ENCODE peak calls at places on chromosomes 11 and 22, in five cellular contexts. F, A, C, O and K are unnamed samples.

GRCh38 chr11:18754308-18754707 is 28.3 kb upstream of the IGSF22 start:
- DNase-seq in F (no peak), A (no peak), C (no peak), O (no peak), K (no peak)

GRCh38 chr11:45148276-45148675 is 1.8 kb downstream of the PRDM11 start:
- DNase-seq in F (no peak), A (no peak), C (no peak), O (no peak), K (no peak)

GRCh38 chr22:39248254-39248653 is 3.5 kb upstream of the PDGFB start:
- DNase-seq in F (no peak), A (no peak), C (no peak), O (no peak), K (no peak)

GRCh38 chr11:68838572-68838964 is 3.1 kb downstream of the CPT1A start:
- DNase-seq in F (no peak), A (no peak), C (no peak), O (no peak), K (no peak)

GRCh38 chr22:47316020-47316419 is 553.6 kb downstream of the TBC1D22A start:
- DNase-seq in F (no peak), A (no peak), C (no peak), O (no peak), K (no peak)

GRCh38 chr11:26286472-26287066 is 45.4 kb upstream of the ANO3 start:
- DNase-seq in F (peak; percentile 87), A (no peak), C (no peak), O (no peak), K (peak; percentile 44)

GRCh38 chr22:38284042-38284402 is 11.2 kb upstream of the TMEM184B start:
- DNase-seq in F (no peak), A (no peak), C (no peak), O (no peak), K (no peak)

GRCh38 chr22:32013200-32013599 is 29.9 kb upstream of the SLC5A1 start:
- DNase-seq in F (no peak), A (no peak), C (no peak), O (no peak), K (no peak)

GRCh38 chr22:39995346-39996252 is 845 bp downstream of the FAM83F start:
- DNase-seq in F (no peak), A (no peak), C (no peak), O (no peak), K (no peak)

GRCh38 chr22:20107471-20107901 is 8.4 kb upstream of the RANBP1 start:
- DNase-seq in F (no peak), A (no peak), C (no peak), O (peak; percentile 18), K (peak; percentile 6)

GRCh38 chr11:8070417-8071101 is 10.5 kb upstream of the TUB start:
- DNase-seq in F (peak; percentile 45), A (peak; percentile 75), C (no peak), O (no peak), K (no peak)

GRCh38 chr22:27642104-27642800 is 159.3 kb downstream of the MN1 start:
- DNase-seq in F (peak; percentile 79), A (no peak), C (no peak), O (no peak), K (no peak)

GRCh38 chr22:27299181-27300085 is 502.1 kb downstream of the MN1 start:
- DNase-seq in F (peak; percentile 22), A (no peak), C (no peak), O (no peak), K (no peak)

GRCh38 chr11:69209936-69210659 is 54.4 kb downstream of the SMIM38 start:
- DNase-seq in F (no peak), A (peak; percentile 61), C (no peak), O (no peak), K (no peak)

GRCh38 chr22:31340360-31340759 is 5.8 kb downstream of the PATZ1 start:
- DNase-seq in F (no peak), A (no peak), C (no peak), O (no peak), K (no peak)

DNA sequence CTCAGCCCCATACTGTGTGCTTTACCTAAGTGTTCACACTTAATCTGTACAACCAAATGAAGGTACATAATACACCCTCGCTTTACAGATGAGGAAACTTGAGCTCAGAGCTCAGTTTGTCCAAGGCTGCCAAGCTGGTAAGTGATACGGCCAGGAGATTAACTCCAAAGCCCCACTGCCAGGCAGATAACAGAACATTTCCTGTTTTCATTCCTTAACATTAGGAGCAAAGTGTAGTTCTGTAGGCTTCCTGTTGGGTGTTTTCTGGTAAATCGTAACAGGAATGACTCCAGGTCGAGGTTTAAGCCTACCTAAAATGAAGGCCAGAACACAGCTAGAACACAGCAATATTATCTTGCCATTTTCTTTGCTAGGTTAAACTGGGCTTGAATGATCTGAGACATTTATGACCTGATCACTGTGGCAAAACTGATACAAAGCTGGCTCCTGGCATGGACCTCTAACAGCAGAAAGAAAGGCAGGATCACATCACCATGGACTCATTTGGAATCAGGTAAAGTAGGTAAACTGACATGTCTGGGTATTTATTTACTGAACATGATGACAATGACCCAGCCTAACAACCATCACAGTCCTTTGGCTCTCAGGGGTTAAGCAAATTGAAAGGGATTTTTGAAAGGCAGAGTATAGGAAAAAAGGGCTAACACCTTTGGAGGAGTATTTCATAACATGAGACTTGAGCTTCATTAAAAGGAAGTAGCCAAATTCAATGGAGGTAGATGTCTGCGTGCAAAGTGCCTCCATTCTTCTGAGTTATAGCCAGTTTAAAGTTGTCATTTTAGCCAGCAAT is 3.9 kb upstream of the NUP50 start:
- DNase-seq in F (peak; percentile 6), A (no peak), C (no peak), O (no peak), K (no peak)
- TF ChIP-seq CTCF in F (no peak), A (no peak), C (peak; percentile 12), O (no peak), K (no peak)

GRCh38 chr11:2383823-2384722 is 7.0 kb downstream of the CD81 start:
- DNase-seq in F (no peak), A (peak; percentile 86), C (no peak), O (no peak), K (no peak)

GRCh38 chr11:2382129-2382517 is 5.0 kb downstream of the CD81 start:
- DNase-seq in F (no peak), A (no peak), C (no peak), O (no peak), K (no peak)

GRCh38 chr11:2381494-2382128 is 4.5 kb downstream of the CD81 start:
- DNase-seq in F (no peak), A (no peak), C (no peak), O (no peak), K (peak; percentile 6)

GRCh38 chr11:2384723-2385041 is 7.6 kb downstream of the CD81 start:
- DNase-seq in F (no peak), A (no peak), C (no peak), O (no peak), K (no peak)

GRCh38 chr11:2382927-2383822 is 6.1 kb downstream of the CD81 start:
- DNase-seq in F (no peak), A (no peak), C (no peak), O (peak; percentile 60), K (peak; percentile 60)
- TF ChIP-seq CTCF in F (no peak), A (no peak), C (no peak), O (no peak), K (no peak)

DNA sequence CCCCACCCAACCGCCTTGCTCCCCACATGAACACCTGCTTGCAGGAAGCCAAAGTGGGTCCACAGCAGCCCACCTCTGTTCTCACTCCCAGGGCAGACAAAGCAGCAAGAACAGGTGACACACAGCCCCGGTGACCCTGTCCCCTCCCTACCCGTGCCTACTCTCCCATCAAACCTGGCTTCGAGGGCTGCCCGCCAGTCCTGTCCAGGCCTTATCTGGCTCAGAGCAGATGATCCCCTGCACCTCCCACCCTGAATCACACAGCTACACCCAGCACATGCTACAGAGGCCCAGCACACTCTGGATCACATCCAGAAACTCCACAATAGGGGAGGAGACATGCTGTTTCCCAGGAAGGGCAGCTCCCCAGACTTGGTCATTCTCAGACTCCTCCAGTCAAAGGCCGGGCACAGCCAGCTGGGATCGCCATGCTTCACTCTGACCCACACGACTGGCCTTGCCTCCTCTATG is 6.2 kb upstream of the RGL4 start:
- DNase-seq in F (no peak), A (no peak), C (no peak), O (peak; percentile 10), K (no peak)
- TF ChIP-seq CTCF in F (no peak), A (no peak), C (no peak), O (no peak), K (no peak)

GRCh38 chr11:130827697-130828377 is 88.4 kb downstream of the SNX19 start:
- DNase-seq in F (peak; percentile 77), A (peak; percentile 23), C (peak; percentile 37), O (peak; percentile 44), K (peak; percentile 42)
- TF ChIP-seq CTCF in F (peak; percentile 59), A (peak; percentile 22), C (peak; percentile 57), O (no peak), K (no peak)

GRCh38 chr11:104332110-104332509 is 168.2 kb upstream of the PDGFD start:
- DNase-seq in F (peak; percentile 74), A (no peak), C (no peak), O (no peak), K (peak; percentile 66)

GRCh38 chr11:104338186-104338585 is 174.2 kb upstream of the PDGFD start:
- DNase-seq in F (no peak), A (no peak), C (no peak), O (no peak), K (no peak)

GRCh38 chr11:104329043-104329442 is 165.1 kb upstream of the PDGFD start:
- DNase-seq in F (no peak), A (no peak), C (no peak), O (no peak), K (no peak)

GRCh38 chr11:104337273-104337672 is 173.3 kb upstream of the PDGFD start:
- DNase-seq in F (no peak), A (no peak), C (no peak), O (no peak), K (no peak)

DNA sequence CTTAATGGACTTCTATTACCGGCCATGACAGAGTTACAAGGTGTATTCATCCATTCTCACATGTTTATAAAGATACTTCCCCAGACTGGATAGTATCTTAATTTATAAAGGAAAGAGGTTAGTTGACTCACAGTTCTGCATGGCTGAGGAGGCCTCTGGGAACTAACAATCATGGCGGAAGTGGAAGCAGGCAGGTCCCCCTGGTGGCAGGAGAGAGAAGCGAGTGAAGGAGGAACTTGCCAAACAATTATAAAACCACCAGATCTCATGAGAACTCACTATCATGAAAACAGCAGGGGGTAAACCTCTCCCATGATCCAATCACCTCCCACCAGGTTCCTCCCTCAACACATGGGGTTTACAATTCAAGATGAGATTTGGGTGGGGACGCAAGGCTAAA is 170.0 kb upstream of the PDGFD start:
- DNase-seq in F (no peak), A (no peak), C (no peak), O (no peak), K (peak; percentile 26)
- TF ChIP-seq CTCF in F (peak; percentile 33), A (peak; percentile 30), C (peak; percentile 27), O (no peak), K (peak; percentile 66)

GRCh38 chr11:11841605-11842425 is at the start of gene USP47:
- DNase-seq in F (peak; percentile 97), A (peak; percentile 84), C (peak; percentile 93), O (peak; percentile 94), K (peak; percentile 98)
- TF ChIP-seq CTCF in F (peak; percentile 65), A (peak; percentile 50), C (peak; percentile 56), O (peak; percentile 43), K (peak; percentile 46)